ENCODE peak calls at places on chromosomes 5 and 9, in ten cellular contexts. X, O, K, Y, H, C, A, V, E and P are unnamed samples.

GRCh38 chr9:124342946-124343485 is 72.2 kb downstream of the PSMB7 start:
- DNase-seq in A (no peak), K (no peak), C (no peak), E (peak), H (peak), V (no peak), O (no peak), X (peak), Y (peak), P (no peak)

GRCh38 chr9:117720066-117720465 is 15.9 kb downstream of the TLR4 start:
- DNase-seq in V (no peak), A (no peak), X (no peak), H (no peak), Y (no peak), E (no peak), K (no peak), C (no peak), O (no peak), P (no peak)

GRCh38 chr9:127910613-127911205 is 6.1 kb downstream of the ST6GALNAC4 start:
- DNase-seq in E (no peak), H (no peak), Y (no peak), A (no peak), O (no peak), C (no peak), K (no peak), V (no peak), X (peak), P (no peak)

GRCh38 chr5:81161012-81161601 is 72.0 kb upstream of the CKMT2 start:
- DNase-seq in Y (no peak), X (no peak), K (no peak), A (no peak), E (no peak), H (no peak), V (no peak), C (no peak), O (no peak), P (no peak)

GRCh38 chr9:99515087-99515486 is 293.0 kb downstream of the SEC61B start:
- DNase-seq in V (no peak), H (no peak), E (no peak), K (no peak), O (no peak), Y (no peak), X (peak), C (no peak), A (no peak), P (no peak)

GRCh38 chr9:12680341-12680740 is 12.8 kb upstream of the TYRP1 start:
- DNase-seq in X (no peak), E (peak), V (no peak), A (no peak), C (no peak), Y (no peak), K (no peak), O (no peak), H (no peak), P (no peak)

GRCh38 chr9:80561526-80561925 is 989.8 kb downstream of the TLE4 start:
- DNase-seq in A (no peak), K (no peak), C (no peak), O (no peak), H (no peak), V (no peak), X (peak), E (no peak), Y (no peak), P (no peak)

GRCh38 chr5:149656576-149657182 is 73.4 kb upstream of the PPARGC1B start:
- DNase-seq in E (no peak), V (no peak), O (no peak), X (no peak), Y (peak), A (peak), H (no peak), C (no peak), K (no peak), P (no peak)

GRCh38 chr5:169696621-169697517 is 59.8 kb downstream of the DOCK2 start:
- DNase-seq in V (no peak), C (no peak), Y (no peak), K (no peak), X (no peak), A (no peak), E (no peak), H (no peak), O (no peak), P (no peak)

GRCh38 chr5:65262094-65262493 is 219.6 kb downstream of the ADAMTS6 start:
- DNase-seq in C (no peak), Y (no peak), E (no peak), V (no peak), H (peak), X (no peak), O (no peak), A (no peak), K (no peak), P (no peak)

GRCh38 chr9:114157516-114158176 is 2.3 kb downstream of the COL27A1 start:
- DNase-seq in O (no peak), V (no peak), E (no peak), H (no peak), A (no peak), C (no peak), K (no peak), Y (no peak), X (no peak), P (no peak)

GRCh38 chr9:76876098-76876497 is 29.8 kb downstream of the PRUNE2 start:
- DNase-seq in A (no peak), V (no peak), H (peak), C (no peak), K (no peak), Y (no peak), O (no peak), E (peak), X (no peak), P (no peak)

GRCh38 chr5:168943999-168944398 is 356.9 kb downstream of the SLIT3 start:
- DNase-seq in K (no peak), A (no peak), O (no peak), E (no peak), C (no peak), Y (peak), H (no peak), V (no peak), X (no peak), P (no peak)